ENCODE peak calls at places on chromosomes 2 and 18, in seven cellular contexts. C is breast epithelium; R is mesendoderm; K is CD8-positive, alpha-beta T cell; J is dorsolateral prefrontal cortex; L is tibial artery; Q is PC-9. T is an unnamed sample.

GRCh38 chr2:227853765-227854271 is 17.6 kb upstream of the DAW1 start:
- DNase-seq in C (no peak), R (no peak), K (no peak), J (no peak), L (no peak), Q (no peak), T (no peak)

GRCh38 chr2:30690126-30690561 is 117.1 kb downstream of the CAPN13 start:
- DNase-seq in C (peak; percentile 92), R (no peak), K (no peak), J (no peak), L (no peak), Q (no peak), T (no peak)

GRCh38 chr2:212073360-212073759 is 465.2 kb downstream of the ERBB4 start:
- DNase-seq in C (no peak), R (no peak), K (no peak), J (no peak), L (no peak), Q (no peak), T (no peak)

GRCh38 chr2:36277876-36278523 is 77.6 kb upstream of the CRIM1 start:
- DNase-seq in C (no peak), R (no peak), K (no peak), J (no peak), L (no peak), Q (no peak), T (no peak)

GRCh38 chr2:110858135-110858737 is 125.9 kb downstream of the ACOXL start:
- DNase-seq in C (no peak), R (no peak), K (peak; percentile 89), J (no peak), L (no peak), Q (no peak), T (peak; percentile 75)

GRCh38 chr18:74453011-74453571 is 4.0 kb downstream of the DIPK1C start:
- DNase-seq in C (no peak), R (no peak), K (no peak), J (no peak), L (no peak), Q (no peak), T (no peak)

GRCh38 chr2:20348542-20348941 is 2.1 kb downstream of the PUM2 start:
- DNase-seq in C (no peak), R (peak; percentile 62), K (no peak), J (no peak), L (no peak), Q (peak; percentile 6), T (peak; percentile 7)

GRCh38 chr2:37784071-37784758 is 112.8 kb upstream of the CDC42EP3 start:
- DNase-seq in C (no peak), R (no peak), K (no peak), J (no peak), L (no peak), Q (no peak), T (no peak)

GRCh38 chr2:109703798-109704197 is 89.6 kb downstream of the SOWAHC start:
- DNase-seq in C (no peak), R (no peak), K (no peak), J (no peak), L (no peak), Q (no peak), T (no peak)

GRCh38 chr18:8946046-8946838 is 156.3 kb upstream of the NDUFV2 start:
- DNase-seq in C (no peak), R (no peak), K (no peak), J (no peak), L (no peak), Q (peak; percentile 75), T (no peak)

GRCh38 chr2:42569883-42570282 is 1.5 kb downstream of the MTA3 start:
- DNase-seq in C (no peak), R (no peak), K (no peak), J (no peak), L (no peak), Q (peak; percentile 64), T (no peak)

GRCh38 chr2:24285484-24286152 is 74.7 kb downstream of the ITSN2 start:
- DNase-seq in C (no peak), R (no peak), K (no peak), J (no peak), L (no peak), Q (no peak), T (no peak)

GRCh38 chr18:73980289-73980979 is 167.2 kb downstream of the FBXO15 start:
- DNase-seq in C (no peak), R (peak; percentile 63), K (no peak), J (no peak), L (no peak), Q (no peak), T (no peak)

GRCh38 chr2:88085602-88086001 is 18.0 kb downstream of the SMYD1 start:
- DNase-seq in C (no peak), R (no peak), K (no peak), J (no peak), L (no peak), Q (no peak), T (no peak)

GRCh38 chr2:88087073-88087472 is 19.4 kb downstream of the SMYD1 start:
- DNase-seq in C (no peak), R (no peak), K (no peak), J (no peak), L (no peak), Q (no peak), T (no peak)

GRCh38 chr2:88087763-88088162 is 20.1 kb downstream of the SMYD1 start:
- DNase-seq in C (no peak), R (no peak), K (no peak), J (no peak), L (no peak), Q (no peak), T (no peak)

GRCh38 chr2:88085099-88085498 is 17.5 kb downstream of the SMYD1 start:
- DNase-seq in C (no peak), R (no peak), K (no peak), J (no peak), L (no peak), Q (no peak), T (no peak)

DNA sequence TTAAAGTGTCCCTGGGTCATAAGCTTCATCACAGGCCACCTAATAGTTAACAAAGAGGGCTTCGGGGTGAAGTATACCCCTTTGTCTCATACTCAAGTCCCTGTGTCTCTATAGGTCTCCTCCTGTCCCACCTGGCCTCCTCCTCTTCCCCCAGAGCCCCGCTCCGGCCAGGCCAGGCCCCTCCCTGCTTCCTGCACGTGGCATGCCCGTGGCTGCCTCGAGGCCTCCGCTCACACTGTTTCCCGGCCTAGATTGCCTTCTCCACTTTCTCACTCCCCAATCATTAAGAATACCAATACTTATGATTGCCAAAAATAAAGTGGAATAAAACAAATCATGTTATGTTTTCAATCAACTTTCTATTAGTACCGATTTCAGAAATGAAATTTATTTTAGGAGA is 18.8 kb downstream of the SMYD1 start:
- DNase-seq in C (no peak), R (no peak), K (no peak), J (no peak), L (no peak), Q (no peak), T (no peak)
- H3K27ac ChIP-seq in C (no peak overlapping the region), R (no peak overlapping the region), K (no peak overlapping the region), J (no peak overlapping the region), L (no peak overlapping the region), Q (no peak overlapping the region), T (no peak overlapping the region)

GRCh38 chr2:132665401-132665800 is 4.6 kb downstream of the LYPD1 start:
- DNase-seq in C (no peak), R (no peak), K (no peak), J (no peak), L (no peak), Q (no peak), T (no peak)

GRCh38 chr2:132668189-132668833 is 1.7 kb downstream of the LYPD1 start:
- DNase-seq in C (no peak), R (peak; percentile 70), K (no peak), J (no peak), L (no peak), Q (no peak), T (no peak)

GRCh38 chr2:132669854-132670103 is 226 bp downstream of the LYPD1 start:
- DNase-seq in C (no peak), R (no peak), K (no peak), J (no peak), L (no peak), Q (no peak), T (no peak)

GRCh38 chr2:132668986-132669853 is 785 bp downstream of the LYPD1 start:
- DNase-seq in C (no peak), R (peak; percentile 57), K (no peak), J (no peak), L (no peak), Q (no peak), T (no peak)

GRCh38 chr2:132667716-132668115 is 2.3 kb downstream of the LYPD1 start:
- DNase-seq in C (no peak), R (peak; percentile 31), K (no peak), J (no peak), L (no peak), Q (no peak), T (no peak)
- H3K4me3 ChIP-seq in C (no peak overlapping the region), R (no peak overlapping the region), K (no peak overlapping the region), J (peak overlapping the region; percentile 70), L (no peak overlapping the region), Q (no peak overlapping the region), T (no peak overlapping the region)

DNA sequence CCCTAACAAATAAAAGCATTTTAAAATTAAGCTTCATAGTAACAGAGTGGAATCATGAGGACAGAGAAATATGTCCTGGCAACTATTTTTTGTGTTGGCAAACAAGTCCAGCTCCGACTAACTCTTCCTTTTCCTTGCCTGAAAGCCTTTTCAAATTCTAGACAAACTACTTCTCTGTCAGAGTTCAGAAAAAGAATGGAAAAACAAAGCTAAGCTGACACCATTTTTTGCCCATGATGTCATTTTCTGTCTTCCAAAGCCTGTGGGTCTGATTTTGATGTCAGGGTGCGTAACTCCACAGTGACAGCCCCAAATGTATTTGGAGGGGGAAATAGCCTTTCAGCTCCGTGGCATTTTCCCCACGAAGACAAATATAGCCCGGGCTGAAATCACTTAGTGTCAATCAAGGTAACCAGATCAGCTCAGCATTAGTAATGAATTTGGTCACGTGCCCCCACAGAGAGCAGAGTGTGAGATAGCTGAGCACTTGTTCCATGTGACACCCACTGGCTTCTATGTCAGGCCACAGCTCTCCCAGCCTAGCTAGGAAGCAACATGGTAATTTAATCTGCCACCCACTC is 233.0 kb upstream of the SIX2 start:
- DNase-seq in C (no peak), R (no peak), K (no peak), J (no peak), L (peak; percentile 48), Q (peak; percentile 33), T (no peak)
- H3K27ac ChIP-seq in C (no peak overlapping the region), R (no peak overlapping the region), K (no peak overlapping the region), J (no peak overlapping the region), L (peak overlapping the region; percentile 70), Q (no peak overlapping the region), T (no peak overlapping the region)

DNA sequence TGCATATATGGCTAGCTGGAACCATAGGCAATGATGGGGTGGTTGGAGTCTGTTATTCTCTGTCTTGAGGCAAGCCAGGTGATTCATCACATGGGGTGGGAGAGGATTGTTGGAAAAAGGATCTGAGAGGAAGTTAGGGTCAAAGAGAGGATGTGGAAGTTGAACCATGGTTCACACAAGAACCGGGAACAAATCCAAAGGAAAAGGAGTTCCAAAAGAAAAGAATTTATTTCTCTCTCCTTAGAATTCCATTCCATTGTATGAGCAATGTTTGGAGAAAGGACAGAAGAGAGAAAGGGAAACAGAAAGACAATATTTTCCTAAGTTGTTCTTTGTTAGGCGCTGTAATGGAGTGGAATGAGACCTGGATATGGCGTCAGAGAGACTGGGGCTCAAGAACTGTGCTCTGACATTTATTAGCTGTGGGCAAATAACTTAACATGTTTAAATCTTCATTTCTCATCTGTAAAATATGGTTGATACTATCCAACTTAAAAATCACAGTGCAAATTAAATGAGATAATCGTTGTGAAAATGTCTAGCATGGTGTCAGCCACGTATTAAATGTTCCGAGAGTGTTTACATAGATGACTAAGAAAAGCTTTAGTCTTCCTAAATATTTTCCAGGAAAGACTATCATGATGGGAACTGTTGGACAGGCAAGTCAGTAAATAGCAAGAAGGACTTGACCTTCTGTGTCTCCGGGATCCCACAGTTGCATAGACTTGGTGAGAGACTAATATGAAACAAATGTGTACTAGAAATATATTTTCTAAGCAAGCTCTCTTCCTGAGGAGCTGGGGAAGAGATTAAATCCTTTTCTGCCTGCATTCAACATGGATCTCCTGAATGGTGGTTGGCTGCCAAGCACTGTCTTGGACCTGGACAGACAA is 71.4 kb downstream of the TRIB2 start:
- DNase-seq in C (no peak), R (no peak), K (no peak), J (no peak), L (no peak), Q (no peak), T (no peak)
- H3K4me3 ChIP-seq in C (no peak overlapping the region), R (no peak overlapping the region), K (no peak overlapping the region), J (no peak overlapping the region), L (no peak overlapping the region), Q (no peak overlapping the region), T (no peak overlapping the region)